ENCODE peak calls at places on chromosomes 2 and 18, in eight cellular contexts. S is NCI-H1436, I is mesendoderm, O is NCI-H748 treated with DMSO at 0.1 percent for 48 hours, D is psoas muscle, Q is cardiac muscle cell, R is GM04504, P is T follicular helper cell. C is an unnamed sample.

GRCh38 chr2:120451334-120451733 is 105.4 kb downstream of the INHBB start:
- DNase-seq in S (no peak), I (no peak), O (no peak), D (no peak), Q (no peak), R (no peak), P (no peak), C (no peak)

GRCh38 chr2:2769481-2770431 is 438.7 kb upstream of the MYT1L start:
- DNase-seq in S (no peak), I (no peak), O (no peak), D (peak; percentile 79), Q (no peak), R (no peak), P (no peak), C (no peak)

GRCh38 chr2:130389363-130389762 is 33.5 kb downstream of the PTPN18 start:
- DNase-seq in S (no peak), I (no peak), O (no peak), D (no peak), Q (no peak), R (no peak), P (no peak), C (no peak)

GRCh38 chr2:136305517-136306192 is 187.7 kb upstream of the CXCR4 start:
- DNase-seq in S (no peak), I (peak; percentile 39), O (no peak), D (no peak), Q (no peak), R (no peak), P (no peak), C (no peak)

GRCh38 chr2:74952575-74952974 is 5.9 kb upstream of the POLE4 start:
- DNase-seq in S (no peak), I (peak; percentile 4), O (no peak), D (no peak), Q (no peak), R (no peak), P (no peak), C (no peak)

GRCh38 chr2:13638181-13638580 is 921.4 kb downstream of the TRIB2 start:
- DNase-seq in S (no peak), I (no peak), O (no peak), D (no peak), Q (no peak), R (peak; percentile 53), P (no peak), C (no peak)

GRCh38 chr2:156331572-156332451 is 709 bp downstream of the NR4A2 start:
- DNase-seq in S (peak; percentile 6), I (peak; percentile 69), O (peak; percentile 52), D (peak; percentile 71), Q (peak; percentile 88), R (peak; percentile 55), P (no peak), C (no peak)

GRCh38 chr2:55880416-55881143 is 43.0 kb downstream of the EFEMP1 start:
- DNase-seq in S (no peak), I (no peak), O (no peak), D (no peak), Q (peak; percentile 82), R (no peak), P (no peak), C (no peak)

GRCh38 chr2:85578243-85579180 is 1.1 kb downstream of the VAMP8 start:
- DNase-seq in S (no peak), I (peak; percentile 56), O (no peak), D (peak; percentile 64), Q (no peak), R (no peak), P (no peak), C (no peak)

GRCh38 chr18:58234359-58234741 is 190.3 kb downstream of the NEDD4L start:
- DNase-seq in S (no peak), I (no peak), O (no peak), D (no peak), Q (no peak), R (no peak), P (no peak), C (no peak)

GRCh38 chr2:105510761-105511669 is 112.2 kb upstream of the FHL2 start:
- DNase-seq in S (no peak), I (peak; percentile 74), O (no peak), D (no peak), Q (peak; percentile 72), R (no peak), P (no peak), C (no peak)

GRCh38 chr18:68438983-68439382 is 275.9 kb downstream of the TMX3 start:
- DNase-seq in S (no peak), I (peak; percentile 84), O (no peak), D (peak; percentile 12), Q (peak; percentile 58), R (peak; percentile 89), P (no peak), C (no peak)

GRCh38 chr2:129337076-129337475 is 642.4 kb upstream of the RAB6C start:
- DNase-seq in S (no peak), I (no peak), O (no peak), D (no peak), Q (no peak), R (no peak), P (no peak), C (no peak)

GRCh38 chr2:16319425-16320245 is 346.0 kb downstream of the CYRIA start:
- DNase-seq in S (no peak), I (no peak), O (no peak), D (no peak), Q (no peak), R (no peak), P (no peak), C (no peak)

GRCh38 chr2:235669983-235670962 is 176.4 kb downstream of the AGAP1 start:
- DNase-seq in S (peak; percentile 41), I (peak; percentile 83), O (peak; percentile 59), D (peak; percentile 68), Q (peak; percentile 85), R (peak; percentile 48), P (no peak), C (no peak)

GRCh38 chr2:190186238-190186637 is 123.7 kb upstream of the MSTN start:
- DNase-seq in S (no peak), I (no peak), O (no peak), D (no peak), Q (no peak), R (no peak), P (no peak), C (no peak)

GRCh38 chr2:18752667-18753422 is 163.5 kb upstream of the NT5C1B start:
- DNase-seq in S (no peak), I (no peak), O (no peak), D (no peak), Q (peak; percentile 42), R (no peak), P (no peak), C (no peak)

GRCh38 chr2:157897106-157897971 is 21.2 kb upstream of the ACVR1 start:
- DNase-seq in S (no peak), I (no peak), O (no peak), D (no peak), Q (no peak), R (no peak), P (peak; percentile 9), C (peak; percentile 13)